ENCODE peak calls at places on chromosomes 12 and 14, in seven cellular contexts. R, A, C, E, T, W and N are unnamed samples.

GRCh38 chr14:103693514-103693913 is 21.7 kb downstream of the XRCC3 start:
- DNase-seq in E (no peak), R (no peak), W (no peak), A (peak; percentile 63), C (no peak), T (no peak), N (no peak)

GRCh38 chr12:80593766-80594165 is 113.7 kb upstream of the MYF6 start:
- DNase-seq in W (no peak), E (peak; percentile 64), T (peak; percentile 81), R (no peak), A (no peak), C (no peak), N (peak; percentile 74)

GRCh38 chr14:49861581-49861922 is 9.0 kb upstream of the NEMF start:
- DNase-seq in R (peak; percentile 68), T (peak; percentile 82), W (peak; percentile 69), A (peak; percentile 87), C (peak; percentile 59), E (peak; percentile 90), N (peak; percentile 91)

GRCh38 chr14:97891515-97891914 is 1094.3 kb downstream of the VRK1 start:
- DNase-seq in W (no peak), C (no peak), A (no peak), T (no peak), E (no peak), R (no peak), N (no peak)

GRCh38 chr12:113748707-113749432 is 217.3 kb downstream of the RBM19 start:
- DNase-seq in C (no peak), T (no peak), E (no peak), W (no peak), A (no peak), R (no peak), N (no peak)

GRCh38 chr12:55745361-55746146 is 2.6 kb downstream of the GDF11 start:
- DNase-seq in E (peak; percentile 37), R (peak; percentile 41), C (no peak), W (no peak), T (peak; percentile 56), A (no peak), N (peak; percentile 49)

GRCh38 chr12:75481013-75481705 is 604 bp downstream of the GLIPR1 start:
- DNase-seq in C (no peak), R (no peak), T (peak; percentile 60), W (no peak), A (no peak), E (peak; percentile 34), N (peak; percentile 66)

GRCh38 chr14:35985504-35986218 is 159.5 kb downstream of the BRMS1L start:
- DNase-seq in T (no peak), A (no peak), R (no peak), E (no peak), C (no peak), W (no peak), N (no peak)

GRCh38 chr14:89291351-89291940 is 125.6 kb downstream of the FOXN3 start:
- DNase-seq in W (no peak), C (no peak), E (no peak), R (no peak), A (no peak), T (no peak), N (no peak)

DNA sequence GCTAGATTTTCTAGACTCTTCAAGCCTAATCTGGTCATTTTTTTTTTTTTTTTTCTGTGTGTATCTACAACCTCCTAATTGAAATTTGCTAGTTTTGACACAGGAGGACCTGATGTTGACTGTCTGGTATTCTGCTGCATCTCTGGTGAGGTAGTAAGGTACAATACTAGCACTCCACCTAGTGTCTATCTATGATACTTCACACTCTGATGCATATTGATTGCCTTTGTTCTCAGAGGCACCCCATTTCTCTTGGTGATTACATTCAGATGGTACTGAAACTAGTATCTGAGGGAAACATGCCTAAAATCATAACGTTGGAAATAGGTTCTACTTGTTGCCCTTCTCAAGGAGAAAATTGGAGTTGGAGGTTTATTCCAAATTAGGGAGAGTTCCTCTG is 930.5 kb upstream of the NOVA1 start:
- DNase-seq in W (no peak), A (no peak), C (no peak), E (peak; percentile 1), T (no peak), R (no peak), N (no peak)
- TF ChIP-seq CTCF in W (peak; percentile 30), A (no peak), C (no peak), E (no peak), T (no peak), R (no peak), N (peak; percentile 12)

DNA sequence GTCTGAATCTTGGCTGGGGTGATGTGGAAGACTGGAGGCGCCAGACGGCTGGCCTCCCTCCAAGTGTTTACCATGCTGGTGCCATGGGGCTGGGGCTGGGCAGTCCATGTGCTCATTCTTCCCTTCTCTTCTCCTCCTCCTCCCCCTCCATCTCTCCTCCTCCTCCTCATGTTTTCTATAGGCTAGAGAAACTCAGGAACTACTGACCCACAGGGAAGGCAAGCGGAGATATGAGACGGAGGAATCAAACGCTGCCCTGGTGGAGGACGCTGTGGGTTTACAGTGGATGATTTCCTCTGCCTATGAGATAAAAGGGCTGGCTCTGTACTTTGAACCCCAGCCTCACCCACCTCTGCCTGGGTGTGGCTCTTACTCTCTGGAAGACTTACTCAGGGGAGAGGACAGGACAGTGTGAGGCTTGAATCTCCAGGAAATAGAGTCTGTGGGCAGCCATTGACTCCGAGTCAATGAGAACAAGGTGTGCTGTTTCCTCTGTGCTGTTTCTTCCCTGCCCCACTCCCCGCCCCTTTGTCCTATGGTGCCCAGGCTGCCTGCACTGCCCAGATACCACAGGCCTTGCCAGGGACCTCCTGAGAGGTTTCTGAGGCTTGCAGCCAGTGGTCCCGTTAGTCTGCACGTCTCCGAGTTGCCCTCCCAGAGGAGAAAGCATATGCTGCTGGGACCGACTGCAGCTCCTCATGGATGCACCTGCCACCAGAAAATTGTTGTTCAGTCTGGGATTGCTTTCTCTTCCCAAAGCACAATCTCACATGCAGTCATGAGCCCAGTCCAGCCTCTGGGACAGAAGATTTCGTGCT is 132.6 kb upstream of the ARHGAP5 start:
- DNase-seq in W (no peak), R (no peak), T (no peak), E (no peak), C (no peak), A (no peak), N (no peak)
- H3K4me3 ChIP-seq in W (no peak overlapping the region), R (no peak overlapping the region), T (no peak overlapping the region), E (no peak overlapping the region), C (no peak overlapping the region), A (peak overlapping the region; percentile 46), N (no peak overlapping the region)

GRCh38 chr12:29024117-29024516 is 125.0 kb upstream of the FAR2 start:
- DNase-seq in A (no peak), R (no peak), E (no peak), C (no peak), W (no peak), T (no peak), N (peak; percentile 58)
- TF ChIP-seq CTCF in A (no peak), R (no peak), E (peak; percentile 9), C (no peak), W (no peak), T (peak; percentile 24), N (peak; percentile 25)

GRCh38 chr14:55743551-55743950 is 163.5 kb downstream of the KTN1 start:
- DNase-seq in W (no peak), C (no peak), E (no peak), R (no peak), A (no peak), T (no peak), N (no peak)
- H3K4me3 ChIP-seq in W (no peak overlapping the region), C (no peak overlapping the region), E (no peak overlapping the region), R (no peak overlapping the region), A (no peak overlapping the region), T (no peak overlapping the region), N (no peak overlapping the region)

DNA sequence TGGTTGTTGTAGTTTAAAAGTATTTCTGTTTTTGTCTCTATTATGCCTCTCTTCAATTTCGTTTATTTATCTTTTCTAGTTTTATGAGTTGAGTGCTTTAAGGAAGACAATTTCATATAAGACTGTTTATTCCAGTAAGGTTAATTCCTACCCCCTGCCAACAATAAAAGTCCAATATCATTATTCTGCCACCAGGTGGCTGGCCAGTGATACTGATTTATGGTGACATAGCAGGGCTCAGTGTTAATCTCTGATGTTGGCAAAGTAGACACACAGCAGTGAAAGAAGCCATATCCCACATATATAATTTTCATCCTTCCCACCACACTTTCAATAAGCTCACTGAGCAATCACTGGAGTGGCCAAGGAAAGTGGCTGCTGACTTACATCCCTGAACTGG is 69.0 kb upstream of the BMP4 start:
- DNase-seq in T (peak; percentile 57), A (no peak), C (no peak), R (no peak), W (no peak), E (peak; percentile 48), N (no peak)
- TF ChIP-seq CTCF in T (peak; percentile 24), A (peak; percentile 24), C (no peak), R (peak; percentile 40), W (peak; percentile 43), E (peak; percentile 51), N (peak; percentile 46)

GRCh38 chr14:23538049-23538718 is 13.4 kb downstream of the ZFHX2 start:
- DNase-seq in R (no peak), W (no peak), E (no peak), C (no peak), T (no peak), A (no peak), N (no peak)
- H3K4me3 ChIP-seq in R (no peak overlapping the region), W (no peak overlapping the region), E (no peak overlapping the region), C (no peak overlapping the region), T (no peak overlapping the region), A (no peak overlapping the region), N (no peak overlapping the region)

GRCh38 chr12:14984036-14984435 is 11.2 kb downstream of the PDE6H start:
- DNase-seq in W (no peak), A (no peak), R (no peak), C (no peak), T (no peak), E (no peak), N (no peak)

GRCh38 chr12:14989790-14990189 is 16.9 kb downstream of the PDE6H start:
- DNase-seq in C (no peak), R (no peak), E (no peak), T (no peak), W (no peak), A (no peak), N (no peak)

GRCh38 chr12:14988035-14988434 is 15.2 kb downstream of the PDE6H start:
- DNase-seq in T (no peak), A (no peak), W (no peak), E (no peak), R (no peak), C (no peak), N (no peak)

GRCh38 chr12:14982986-14983385 is 10.1 kb downstream of the PDE6H start:
- DNase-seq in W (no peak), E (no peak), C (no peak), T (no peak), A (no peak), R (no peak), N (no peak)

GRCh38 chr12:14986449-14986848 is 13.6 kb downstream of the PDE6H start:
- DNase-seq in W (no peak), C (no peak), A (no peak), R (no peak), E (no peak), T (no peak), N (no peak)
- TF ChIP-seq CTCF in W (no peak), C (no peak), A (no peak), R (no peak), E (no peak), T (no peak), N (no peak)

DNA sequence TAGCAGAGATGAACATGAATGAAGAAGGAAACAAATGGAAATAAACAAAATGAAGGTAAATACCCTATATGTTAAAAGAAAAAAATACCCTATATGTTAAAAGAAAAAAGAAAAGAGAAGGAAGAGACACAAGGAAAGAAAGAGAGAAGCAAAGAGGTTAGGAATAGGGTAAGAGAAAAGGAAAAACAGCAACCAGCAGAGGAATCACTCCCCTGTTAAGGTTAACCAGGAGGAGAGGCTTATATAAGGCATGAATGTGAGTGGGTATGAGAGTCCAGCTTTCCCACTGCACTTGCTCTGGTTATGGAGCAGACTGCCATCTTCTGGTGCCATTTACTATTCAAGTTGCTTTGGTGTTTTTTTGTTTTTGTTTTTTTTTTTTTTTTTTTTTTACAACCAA is 3.1 kb downstream of the PPP1R3E start:
- DNase-seq in C (no peak), R (no peak), E (peak; percentile 84), W (no peak), T (peak; percentile 80), A (no peak), N (peak; percentile 66)
- H3K4me3 ChIP-seq in C (peak overlapping the region; percentile 78), R (no peak overlapping the region), E (no peak overlapping the region), W (no peak overlapping the region), T (no peak overlapping the region), A (no peak overlapping the region), N (no peak overlapping the region)